ENCODE peak calls at places on chromosome 14, in six cellular contexts. W is HepG2, D is GM12878, H is GM12891, Q is H1, P is K562. B is an unnamed sample.

GRCh38 chr14:45082420-45082819 is 1.5 kb upstream of the PRPF39 start:
- DNase-seq in W (no peak), D (no peak), H (no peak), Q (no peak), P (no peak), B (no peak)

GRCh38 chr14:31792726-31793125 is 231.5 kb downstream of the NUBPL start:
- DNase-seq in W (no peak), D (no peak), H (no peak), Q (no peak), P (no peak), B (no peak)

GRCh38 chr14:58238252-58239247 is 6.1 kb upstream of the PSMA3 start:
- DNase-seq in W (no peak), D (no peak), H (no peak), Q (no peak), P (peak), B (no peak)

GRCh38 chr14:104331871-104332605 is 193.7 kb downstream of the KIF26A start:
- DNase-seq in W (no peak), D (no peak), H (no peak), Q (no peak), P (peak), B (no peak)

GRCh38 chr14:83529531-83529930 is 1995.9 kb upstream of the SEL1L start:
- DNase-seq in W (no peak), D (no peak), H (no peak), Q (no peak), P (no peak), B (no peak)

GRCh38 chr14:70692210-70692609 is 50.5 kb downstream of the TTC9 start:
- DNase-seq in W (no peak), D (no peak), H (no peak), Q (no peak), P (no peak), B (no peak)

GRCh38 chr14:49692895-49693737 is at the start of gene KLHDC1:
- DNase-seq in W (peak), D (no peak), H (peak), Q (no peak), P (peak), B (peak)

GRCh38 chr14:71966528-71966927 is 34.3 kb downstream of the RGS6 start:
- DNase-seq in W (no peak), D (no peak), H (no peak), Q (no peak), P (no peak), B (no peak)

GRCh38 chr14:99822166-99822527 is 28.9 kb downstream of the EML1 start:
- DNase-seq in W (no peak), D (no peak), H (no peak), Q (no peak), P (no peak), B (no peak)

GRCh38 chr14:63426838-63427237 is 108.1 kb upstream of the GPHB5 start:
- DNase-seq in W (no peak), D (no peak), H (no peak), Q (no peak), P (no peak), B (no peak)

GRCh38 chr14:74977164-74977900 is 21.9 kb upstream of the PGF start:
- DNase-seq in W (no peak), D (no peak), H (no peak), Q (no peak), P (no peak), B (no peak)

GRCh38 chr14:48665077-48665784 is 920.9 kb downstream of the RPS29 start:
- DNase-seq in W (no peak), D (no peak), H (no peak), Q (no peak), P (no peak), B (no peak)

GRCh38 chr14:30982583-30982982 is 42.9 kb upstream of the AP4S1 start:
- DNase-seq in W (no peak), D (no peak), H (no peak), Q (no peak), P (no peak), B (no peak)

GRCh38 chr14:95500772-95501401 is 15.6 kb downstream of the SYNE3 start:
- DNase-seq in W (no peak), D (no peak), H (no peak), Q (no peak), P (no peak), B (no peak)

GRCh38 chr14:97185186-97185585 is 388.0 kb downstream of the VRK1 start:
- DNase-seq in W (no peak), D (no peak), H (no peak), Q (no peak), P (no peak), B (no peak)

GRCh38 chr14:62015945-62016344 is 253.7 kb downstream of the SNAPC1 start:
- DNase-seq in W (no peak), D (no peak), H (no peak), Q (no peak), P (no peak), B (no peak)

GRCh38 chr14:70641548-70642312 is at the start of gene TTC9:
- DNase-seq in W (no peak), D (no peak), H (peak), Q (no peak), P (peak), B (peak)

GRCh38 chr14:88312262-88312661 is 10.8 kb downstream of the KCNK10 start:
- DNase-seq in W (no peak), D (no peak), H (no peak), Q (no peak), P (no peak), B (no peak)

GRCh38 chr14:53517276-53517960 is 364.3 kb upstream of the DDHD1 start:
- DNase-seq in W (no peak), D (no peak), H (no peak), Q (no peak), P (no peak), B (no peak)

GRCh38 chr14:57748279-57748678 is 117.6 kb downstream of the SLC35F4 start:
- DNase-seq in W (no peak), D (no peak), H (no peak), Q (no peak), P (no peak), B (no peak)

GRCh38 chr14:24366375-24366663 is 1.7 kb upstream of the NFATC4 start:
- DNase-seq in W (no peak), D (no peak), H (no peak), Q (no peak), P (no peak), B (no peak)
- TF ChIP-seq POLR2A in W (no peak), D (no peak), H (no peak), Q (no peak), P (no peak), B (no peak)

GRCh38 chr14:78022059-78022458 is 148.1 kb upstream of the NRXN3 start:
- DNase-seq in W (peak), D (peak), H (peak), Q (peak), P (peak), B (peak)
- TF ChIP-seq TAF1 in W (no peak), D (no peak), H (no peak), Q (no peak), P (no peak), B (no peak)

GRCh38 chr14:90274808-90275454 is 18.6 kb downstream of the PSMC1 start:
- DNase-seq in W (no peak), D (no peak), H (no peak), Q (no peak), P (no peak), B (no peak)
- TF ChIP-seq POLR2A in W (no peak), D (no peak), H (no peak), Q (no peak), P (no peak), B (no peak)

GRCh38 chr14:54772451-54772881 is 130.2 kb downstream of the GCH1 start:
- DNase-seq in W (no peak), D (no peak), H (no peak), Q (no peak), P (no peak), B (no peak)

GRCh38 chr14:54771411-54772027 is 131.1 kb downstream of the GCH1 start:
- DNase-seq in W (no peak), D (no peak), H (no peak), Q (no peak), P (peak), B (no peak)

GRCh38 chr14:54774824-54775223 is 127.8 kb downstream of the GCH1 start:
- DNase-seq in W (no peak), D (no peak), H (no peak), Q (no peak), P (no peak), B (no peak)

GRCh38 chr14:54775486-54776100 is 127.0 kb downstream of the GCH1 start:
- DNase-seq in W (no peak), D (no peak), H (no peak), Q (no peak), P (no peak), B (no peak)

GRCh38 chr14:54773171-54774006 is 129.2 kb downstream of the GCH1 start:
- DNase-seq in W (peak), D (peak), H (peak), Q (peak), P (peak), B (peak)
- TF ChIP-seq TAF1 in W (no peak), D (no peak), H (no peak), Q (no peak), P (peak), B (no peak)

DNA sequence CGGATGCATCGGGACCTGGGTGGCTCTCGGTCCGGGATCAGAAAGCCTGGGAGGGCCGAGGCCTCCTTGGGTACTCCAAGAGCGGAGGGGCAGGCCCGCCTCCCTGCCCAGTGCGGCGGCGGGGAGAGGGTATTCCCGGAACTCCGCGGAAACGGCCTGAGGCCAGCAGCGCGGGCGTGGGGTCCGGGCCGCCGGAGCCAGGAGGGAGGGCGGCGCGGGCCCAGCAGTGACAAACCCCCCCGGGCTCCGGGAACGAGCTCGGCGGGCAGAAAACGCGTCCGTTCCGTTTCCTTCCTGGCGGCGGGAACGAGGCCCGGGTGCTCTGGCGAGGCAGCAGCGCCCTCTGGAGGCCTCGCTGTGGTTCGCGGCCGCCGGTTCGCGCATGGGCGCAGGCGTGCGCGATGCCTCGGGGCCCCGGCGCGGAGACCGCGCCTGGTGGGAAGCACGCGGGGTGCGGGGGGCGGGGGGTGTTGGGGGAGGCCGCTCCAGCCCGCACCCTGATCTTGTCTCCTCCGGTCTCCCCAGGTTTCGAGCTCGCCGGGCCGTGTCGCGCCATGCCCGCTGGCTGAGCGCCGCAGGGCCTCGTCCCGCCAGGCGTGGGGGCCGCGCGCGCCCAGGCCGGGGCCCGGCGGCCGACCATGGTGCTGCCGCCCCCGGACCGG is 1.9 kb downstream of the TMEM121 start:
- DNase-seq in W (peak), D (no peak), H (peak), Q (no peak), P (peak), B (peak)
- TF ChIP-seq POLR2A in W (no peak), D (no peak), H (no peak), Q (no peak), P (no peak), B (no peak)

GRCh38 chr14:67815573-67816235 is 686 bp downstream of the ZFYVE26 start:
- DNase-seq in W (no peak), D (no peak), H (no peak), Q (no peak), P (peak), B (no peak)
- TF ChIP-seq TAF1 in W (no peak), D (no peak), H (no peak), Q (no peak), P (no peak), B (no peak)

DNA sequence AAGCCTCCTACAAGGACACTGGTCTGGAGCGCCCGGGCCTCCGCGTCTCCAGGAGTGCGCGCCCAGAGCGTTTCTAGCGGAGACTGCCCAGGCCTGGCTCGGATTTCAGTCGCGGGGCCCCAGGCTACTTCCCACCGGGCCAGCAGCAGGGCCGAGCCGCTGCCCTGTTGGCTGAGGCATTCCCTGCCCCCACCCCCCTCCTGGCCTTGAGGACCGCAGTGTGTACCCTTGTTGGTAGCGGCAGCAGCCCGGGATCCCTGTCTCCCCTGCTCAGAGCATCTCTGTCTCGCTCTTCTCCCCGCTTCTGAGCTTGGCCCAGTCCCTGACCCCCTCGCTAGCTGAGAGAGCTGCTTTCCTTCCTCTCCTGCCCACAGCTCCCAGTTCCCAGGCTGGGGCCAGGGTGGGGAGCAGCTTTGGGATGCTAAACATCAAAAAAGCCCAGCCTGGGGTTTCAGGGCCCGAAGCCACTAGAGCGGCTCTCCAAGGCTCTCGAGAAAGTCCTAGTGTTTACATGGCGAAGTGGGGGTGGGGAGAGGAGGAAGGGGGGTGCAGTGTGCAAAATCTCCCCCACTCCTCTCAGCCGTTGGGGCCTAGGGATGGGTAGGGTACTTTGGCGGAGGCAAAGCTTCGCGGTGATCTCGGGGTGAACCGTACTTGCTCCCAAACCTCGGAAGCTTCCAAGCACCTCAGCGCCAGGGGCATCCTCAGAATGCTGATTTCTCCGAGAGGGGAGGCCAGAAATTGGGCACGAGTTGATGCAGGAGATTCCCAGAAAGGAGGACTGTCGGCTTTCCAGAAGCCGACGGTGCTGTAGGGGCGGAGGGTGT is 6.4 kb downstream of the NKX2-1 start:
- DNase-seq in W (no peak), D (no peak), H (no peak), Q (no peak), P (no peak), B (no peak)
- TF ChIP-seq POLR2A in W (no peak), D (no peak), H (no peak), Q (no peak), P (no peak), B (no peak)

GRCh38 chr14:20657216-20658211 is 16.0 kb upstream of the OR6S1 start:
- DNase-seq in W (peak), D (no peak), H (no peak), Q (peak), P (peak), B (no peak)
- TF ChIP-seq TAF1 in W (no peak), D (no peak), H (no peak), Q (peak), P (no peak), B (no peak)

GRCh38 chr14:55051165-55051425 is 352 bp upstream of the MAPK1IP1L start:
- DNase-seq in W (no peak), D (no peak), H (no peak), Q (no peak), P (no peak), B (no peak)

GRCh38 chr14:55053500-55053899 is 2.1 kb downstream of the MAPK1IP1L start:
- DNase-seq in W (no peak), D (no peak), H (no peak), Q (no peak), P (no peak), B (no peak)

GRCh38 chr14:55053018-55053417 is 1.6 kb downstream of the MAPK1IP1L start:
- DNase-seq in W (no peak), D (no peak), H (no peak), Q (no peak), P (no peak), B (no peak)

GRCh38 chr14:55052259-55052930 is 948 bp downstream of the MAPK1IP1L start:
- DNase-seq in W (no peak), D (no peak), H (no peak), Q (no peak), P (no peak), B (no peak)

GRCh38 chr14:55051426-55052258 is at the start of gene MAPK1IP1L:
- DNase-seq in W (peak), D (peak), H (peak), Q (peak), P (peak), B (peak)
- TF ChIP-seq POLR2A in W (peak), D (peak), H (peak), Q (peak), P (peak), B (peak)

GRCh38 chr14:103294091-103294490 is 39.9 kb upstream of the EIF5 start:
- DNase-seq in W (no peak), D (no peak), H (no peak), Q (no peak), P (no peak), B (no peak)

GRCh38 chr14:103292426-103293374 is 41.3 kb upstream of the EIF5 start:
- DNase-seq in W (peak), D (peak), H (peak), Q (no peak), P (peak), B (peak)

GRCh38 chr14:103290961-103291360 is 43.1 kb upstream of the EIF5 start:
- DNase-seq in W (no peak), D (no peak), H (no peak), Q (no peak), P (no peak), B (no peak)

GRCh38 chr14:103296007-103296406 is 38.0 kb upstream of the EIF5 start:
- DNase-seq in W (peak), D (no peak), H (no peak), Q (no peak), P (peak), B (no peak)

DNA sequence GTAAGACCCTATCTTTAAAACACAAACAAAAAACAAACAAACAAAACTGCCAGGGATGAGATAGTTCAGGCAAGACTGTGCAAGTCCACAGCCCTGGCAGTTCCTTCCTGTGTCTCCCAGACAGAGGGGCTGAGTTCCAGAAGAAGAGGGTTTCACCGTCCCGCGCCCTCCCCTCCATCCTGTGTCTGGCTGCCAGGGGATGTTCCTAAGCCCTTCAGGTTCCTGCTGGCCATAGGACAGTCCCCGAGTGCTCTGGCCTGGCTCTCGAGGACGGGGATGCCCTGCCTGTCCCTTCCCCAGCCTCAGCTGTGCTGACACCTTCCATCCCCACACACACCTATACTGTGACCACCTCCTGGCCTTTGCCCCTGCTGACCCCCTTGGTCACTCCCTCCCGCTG is 40.6 kb upstream of the EIF5 start:
- DNase-seq in W (no peak), D (no peak), H (no peak), Q (no peak), P (no peak), B (no peak)
- TF ChIP-seq TAF1 in W (no peak), D (no peak), H (no peak), Q (no peak), P (no peak), B (no peak)

B was measured in GM12892.